ENCODE peak calls at places on chromosome 17, in seven cellular contexts. E is CD4-positive, alpha-beta T cell; L is heart left ventricle; M is upper lobe of right lung; S is stomach; F is OCI-LY7; U is neural progenitor cell. Q is an unnamed sample.

GRCh38 chr17:177155-177554 is 4.3 kb downstream of the DOC2B start:
- DNase-seq in E (no peak), L (no peak), M (no peak), S (no peak), F (no peak), U (no peak), Q (no peak)

GRCh38 chr17:14004927-14005630 is 64.2 kb upstream of the COX10 start:
- DNase-seq in E (no peak), L (no peak), M (no peak), S (no peak), F (no peak), U (no peak), Q (no peak)

GRCh38 chr17:77526259-77526711 is 385.5 kb downstream of the SEC14L1 start:
- DNase-seq in E (no peak), L (no peak), M (peak; percentile 62), S (no peak), F (no peak), U (no peak), Q (no peak)

GRCh38 chr17:31696184-31696602 is 162.9 kb downstream of the COPRS start:
- DNase-seq in E (no peak), L (peak; percentile 94), M (peak; percentile 68), S (peak; percentile 74), F (no peak), U (peak; percentile 94), Q (no peak)

GRCh38 chr17:51948128-51948527 is 210.4 kb downstream of the CA10 start:
- DNase-seq in E (no peak), L (peak; percentile 20), M (no peak), S (no peak), F (no peak), U (no peak), Q (no peak)

GRCh38 chr17:16474012-16474725 is 17.8 kb downstream of the LRRC75A start:
- DNase-seq in E (no peak), L (no peak), M (no peak), S (no peak), F (no peak), U (no peak), Q (no peak)

GRCh38 chr17:81116704-81117103 is 48.6 kb upstream of the PVALEF start:
- DNase-seq in E (no peak), L (no peak), M (no peak), S (peak; percentile 67), F (no peak), U (no peak), Q (no peak)

GRCh38 chr17:12898110-12898509 is 108.8 kb downstream of the ARHGAP44 start:
- DNase-seq in E (no peak), L (no peak), M (no peak), S (no peak), F (no peak), U (no peak), Q (no peak)

GRCh38 chr17:48540213-48540612 is 4.7 kb downstream of the HOXB2 start:
- DNase-seq in E (no peak), L (no peak), M (no peak), S (no peak), F (no peak), U (no peak), Q (no peak)

GRCh38 chr17:80008383-80008840 is 27.3 kb downstream of the TBC1D16 start:
- DNase-seq in E (peak; percentile 68), L (peak; percentile 78), M (peak; percentile 93), S (peak; percentile 92), F (peak; percentile 83), U (peak; percentile 79), Q (peak; percentile 68)

GRCh38 chr17:76866774-76867577 is 1.2 kb upstream of the MGAT5B start:
- DNase-seq in E (no peak), L (no peak), M (no peak), S (no peak), F (no peak), U (no peak), Q (no peak)

GRCh38 chr17:78425429-78425828 is 47.0 kb downstream of the PGS1 start:
- DNase-seq in E (no peak), L (no peak), M (peak; percentile 82), S (no peak), F (no peak), U (no peak), Q (no peak)

GRCh38 chr17:58818654-58819053 is 63.0 kb downstream of the PPM1E start:
- DNase-seq in E (no peak), L (no peak), M (no peak), S (no peak), F (no peak), U (no peak), Q (no peak)

GRCh38 chr17:71959129-71959528 is 161.7 kb upstream of the SOX9 start:
- DNase-seq in E (no peak), L (no peak), M (no peak), S (no peak), F (peak; percentile 25), U (peak; percentile 16), Q (no peak)

GRCh38 chr17:80328620-80329380 is 68.1 kb downstream of the RNF213 start:
- DNase-seq in E (no peak), L (no peak), M (peak; percentile 57), S (no peak), F (no peak), U (no peak), Q (no peak)

GRCh38 chr17:1005361-1005946 is 8.5 kb downstream of the TIMM22 start:
- DNase-seq in E (no peak), L (peak; percentile 77), M (no peak), S (peak; percentile 85), F (no peak), U (no peak), Q (no peak)

GRCh38 chr17:31918701-31919128 is 17.2 kb upstream of the UTP6 start:
- DNase-seq in E (no peak), L (no peak), M (no peak), S (no peak), F (no peak), U (peak; percentile 9), Q (no peak)

GRCh38 chr17:43468746-43469544 is 14.8 kb upstream of the DHX8 start:
- DNase-seq in E (no peak), L (no peak), M (no peak), S (no peak), F (no peak), U (no peak), Q (no peak)

GRCh38 chr17:79939755-79940154 is 95.9 kb downstream of the TBC1D16 start:
- DNase-seq in E (no peak), L (no peak), M (no peak), S (no peak), F (no peak), U (no peak), Q (no peak)

GRCh38 chr17:79836952-79837887 is 2.0 kb downstream of the CBX4 start:
- DNase-seq in E (no peak), L (peak; percentile 90), M (peak; percentile 95), S (peak; percentile 96), F (peak; percentile 97), U (peak; percentile 63), Q (no peak)

GRCh38 chr17:1492249-1493206 is at the start of gene MYO1C:
- DNase-seq in E (no peak), L (peak; percentile 51), M (no peak), S (no peak), F (no peak), U (peak; percentile 48), Q (no peak)

GRCh38 chr17:82321947-82322466 is 4.6 kb upstream of the CD7 start:
- DNase-seq in E (no peak), L (no peak), M (peak; percentile 61), S (no peak), F (no peak), U (no peak), Q (no peak)

GRCh38 chr17:8253801-8254200 is 4.7 kb downstream of the PFAS start:
- DNase-seq in E (no peak), L (peak; percentile 49), M (no peak), S (no peak), F (peak; percentile 18), U (peak; percentile 18), Q (no peak)

GRCh38 chr17:57387575-57387974 is 131.3 kb downstream of the MSI2 start:
- DNase-seq in E (no peak), L (no peak), M (no peak), S (no peak), F (no peak), U (no peak), Q (no peak)

GRCh38 chr17:57388326-57388725 is 132.0 kb downstream of the MSI2 start:
- DNase-seq in E (no peak), L (no peak), M (no peak), S (no peak), F (no peak), U (no peak), Q (no peak)

GRCh38 chr17:57385975-57386374 is 129.7 kb downstream of the MSI2 start:
- DNase-seq in E (no peak), L (no peak), M (no peak), S (no peak), F (no peak), U (no peak), Q (no peak)

GRCh38 chr17:57380055-57380356 is 123.7 kb downstream of the MSI2 start:
- DNase-seq in E (no peak), L (no peak), M (no peak), S (no peak), F (no peak), U (peak; percentile 27), Q (no peak)

DNA sequence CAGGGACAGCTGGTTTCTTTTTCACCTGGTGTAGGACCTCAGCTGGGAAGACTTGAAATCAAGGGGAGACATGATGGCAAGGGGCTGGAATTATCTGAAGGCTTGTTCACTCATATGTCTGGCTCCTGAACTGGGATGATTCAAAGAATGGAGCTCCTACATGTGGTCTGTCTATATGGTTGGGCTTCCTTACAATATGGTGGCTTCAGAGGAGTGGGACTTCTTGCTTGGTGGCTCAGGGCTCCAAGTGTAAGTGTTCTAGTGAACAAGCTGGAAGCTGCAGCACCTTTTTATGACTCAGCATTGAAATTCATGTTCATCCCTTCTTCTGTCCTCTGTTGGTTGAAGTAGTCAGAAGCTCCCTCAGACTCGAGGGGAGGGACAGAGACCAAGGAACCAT is 127.9 kb downstream of the MSI2 start:
- DNase-seq in E (no peak), L (no peak), M (no peak), S (no peak), F (no peak), U (no peak), Q (no peak)
- H3K9me3 ChIP-seq in E (peaks cover 19% of the 10 kb centered on the region), L (peaks cover 23% of the 10 kb centered on the region), M (no peaks in the 10 kb centered on the region), S (peaks cover 4% of the 10 kb centered on the region), F (peaks cover 11% of the 10 kb centered on the region), U (peaks cover 6% of the 10 kb centered on the region), Q (no peaks in the 10 kb centered on the region)

DNA sequence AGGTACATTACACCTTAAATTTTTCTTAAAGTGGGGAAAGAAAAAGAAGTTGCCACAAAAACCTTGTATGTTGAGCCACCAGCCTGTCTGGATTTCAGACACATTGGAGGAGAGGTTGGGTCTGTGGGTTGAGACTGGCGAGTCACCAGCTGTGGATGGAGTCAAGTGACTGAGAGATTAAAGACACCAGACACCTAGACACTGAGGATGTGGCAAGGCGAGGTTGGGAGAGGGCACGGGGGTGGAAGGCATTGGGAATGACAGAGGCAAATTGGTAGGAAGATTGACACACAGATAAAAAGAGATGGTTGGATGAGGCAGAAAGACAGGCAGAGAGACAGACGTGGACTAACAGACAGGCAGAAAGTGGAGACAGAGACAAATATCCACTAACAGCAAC is 49.6 kb downstream of the KCNJ12 start:
- DNase-seq in E (no peak), L (no peak), M (no peak), S (no peak), F (no peak), U (no peak), Q (no peak)
- H3K9me3 ChIP-seq in E (no peaks in the 10 kb centered on the region), L (no peaks in the 10 kb centered on the region), M (no peaks in the 10 kb centered on the region), S (no peaks in the 10 kb centered on the region), F (no peaks in the 10 kb centered on the region), U (no peaks in the 10 kb centered on the region), Q (no peaks in the 10 kb centered on the region)

GRCh38 chr17:22301353-22301745 is 609.0 kb downstream of the KCNJ18 start:
- DNase-seq in E (no peak), L (no peak), M (no peak), S (no peak), F (no peak), U (no peak), Q (no peak)
- H3K9me3 ChIP-seq in E (no peaks in the 10 kb centered on the region), L (no peaks in the 10 kb centered on the region), M (no peaks in the 10 kb centered on the region), S (peaks cover 32% of the 10 kb centered on the region), F (no peaks in the 10 kb centered on the region), U (peaks cover under 1% of the 10 kb centered on the region), Q (no peaks in the 10 kb centered on the region)

GRCh38 chr17:54029196-54029595 is 206.5 kb downstream of the KIF2B start:
- DNase-seq in E (no peak), L (no peak), M (no peak), S (no peak), F (no peak), U (no peak), Q (no peak)
- H3K9me3 ChIP-seq in E (no peaks in the 10 kb centered on the region), L (no peaks in the 10 kb centered on the region), M (no peaks in the 10 kb centered on the region), S (no peaks in the 10 kb centered on the region), F (no peaks in the 10 kb centered on the region), U (no peaks in the 10 kb centered on the region), Q (no peaks in the 10 kb centered on the region)

Q was measured in T-helper 17 cell.